ENCODE peak calls at places on chromosomes 3 and 15, in four cellular contexts. One of them, this sample, is unnamed.

GRCh38 chr15:35362195-35362829 is 183.7 kb downstream of the DPH6 start:
- DNase-seq in A549: no peak
- DNase-seq in lower leg skin: no peak
- DNase-seq in heart left ventricle: no peak
- DNase-seq in this sample: no peak

GRCh38 chr3:112519424-112520001 is 20.2 kb upstream of the BTLA start:
- DNase-seq in A549: peak
- DNase-seq in heart left ventricle: no peak
- DNase-seq in lower leg skin: no peak
- DNase-seq in this sample: no peak

GRCh38 chr15:81886586-81886985 is 159.2 kb downstream of the MEX3B start:
- DNase-seq in A549: no peak
- DNase-seq in lower leg skin: no peak
- DNase-seq in heart left ventricle: no peak
- DNase-seq in this sample: no peak

GRCh38 chr3:179309225-179310109 is 13.4 kb upstream of the ZNF639 start:
- DNase-seq in A549: no peak
- DNase-seq in lower leg skin: no peak
- DNase-seq in heart left ventricle: no peak
- DNase-seq in this sample: no peak

GRCh38 chr15:92981333-92981732 is 81.2 kb downstream of the CHD2 start:
- DNase-seq in A549: no peak
- DNase-seq in heart left ventricle: no peak
- DNase-seq in lower leg skin: no peak
- DNase-seq in this sample: no peak

GRCh38 chr3:70561796-70562195 is 249.4 kb upstream of the MDFIC2 start:
- DNase-seq in A549: no peak
- DNase-seq in heart left ventricle: no peak
- DNase-seq in lower leg skin: no peak
- DNase-seq in this sample: no peak

GRCh38 chr3:17686613-17687012 is 55.8 kb downstream of the TBC1D5 start:
- DNase-seq in A549: peak
- DNase-seq in lower leg skin: no peak
- DNase-seq in heart left ventricle: no peak
- DNase-seq in this sample: no peak

GRCh38 chr15:50135123-50135541 is 16.1 kb upstream of the ATP8B4 start:
- DNase-seq in lower leg skin: no peak
- DNase-seq in heart left ventricle: no peak
- DNase-seq in A549: peak
- DNase-seq in this sample: no peak

GRCh38 chr3:13002398-13003124 is 70.7 kb downstream of the IQSEC1 start:
- DNase-seq in lower leg skin: no peak
- DNase-seq in heart left ventricle: no peak
- DNase-seq in A549: no peak
- DNase-seq in this sample: no peak

GRCh38 chr3:50299638-50299928 is 378 bp upstream of the HYAL3 start:
- DNase-seq in lower leg skin: no peak
- DNase-seq in heart left ventricle: no peak
- DNase-seq in A549: no peak
- DNase-seq in this sample: no peak
- TF ChIP-seq POLR2A in lower leg skin: no peak
- TF ChIP-seq POLR2A in heart left ventricle: no peak
- TF ChIP-seq POLR2A in A549: no peak
- TF ChIP-seq POLR2A in this sample: no peak

GRCh38 chr3:85303156-85303555 is 344.4 kb downstream of the CADM2 start:
- DNase-seq in heart left ventricle: no peak
- DNase-seq in lower leg skin: no peak
- DNase-seq in A549: no peak
- DNase-seq in this sample: no peak

DNA sequence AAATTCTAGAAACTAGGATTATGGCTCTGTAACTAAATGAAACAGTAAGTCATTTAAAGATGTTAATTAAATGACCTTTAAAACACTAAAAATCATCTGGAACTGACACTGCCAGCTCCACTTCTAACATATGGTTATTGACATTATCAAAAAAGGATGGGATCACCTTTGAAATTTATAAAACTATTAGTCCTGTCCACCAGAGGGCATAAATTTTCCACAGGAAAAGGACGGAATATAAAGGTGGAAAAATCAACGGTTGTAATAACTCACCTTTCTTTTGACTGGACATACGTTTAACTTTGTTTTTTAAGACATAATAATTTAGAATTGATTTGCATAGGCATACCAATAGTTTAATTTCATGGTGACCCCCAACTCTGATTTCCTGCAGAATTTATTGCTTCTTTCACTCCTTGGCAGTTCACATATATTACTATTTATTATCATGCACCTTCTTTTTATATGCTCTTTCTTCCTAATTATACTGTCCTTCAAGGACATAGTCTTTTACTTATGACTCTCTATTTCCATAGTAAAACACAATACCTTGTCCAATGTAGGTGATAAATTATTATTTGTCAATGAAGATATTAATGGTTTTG is 345.7 kb downstream of the CADM2 start:
- DNase-seq in A549: peak
- DNase-seq in lower leg skin: no peak
- DNase-seq in heart left ventricle: no peak
- DNase-seq in this sample: no peak
- TF ChIP-seq CTCF in A549: peak
- TF ChIP-seq CTCF in lower leg skin: no peak
- TF ChIP-seq CTCF in heart left ventricle: no peak
- TF ChIP-seq CTCF in this sample: no peak

DNA sequence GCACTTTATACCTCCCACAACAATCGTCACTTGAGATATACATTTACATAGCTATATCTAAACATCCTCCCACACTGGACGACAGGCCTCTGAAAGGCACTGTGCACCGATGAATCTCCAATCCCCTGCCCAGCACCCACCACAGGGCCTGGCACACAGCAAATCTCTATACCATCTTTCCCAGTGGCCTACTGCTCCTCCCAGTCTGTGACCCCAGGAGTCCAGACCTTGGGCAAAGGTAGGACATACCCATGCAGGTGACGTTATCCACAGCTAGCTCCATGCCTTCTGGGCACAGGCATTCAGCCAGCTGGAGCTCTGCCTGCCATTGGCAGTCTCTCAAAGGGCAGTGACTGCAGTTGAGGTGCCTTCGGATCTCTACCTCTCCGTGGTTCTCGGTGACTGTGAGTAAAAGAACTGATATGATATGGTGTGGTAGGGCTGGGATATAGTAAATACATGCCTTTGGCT is 5.8 kb downstream of the LTK start:
- DNase-seq in heart left ventricle: peak
- DNase-seq in lower leg skin: no peak
- DNase-seq in A549: no peak
- DNase-seq in this sample: no peak
- TF ChIP-seq POLR2A in heart left ventricle: no peak
- TF ChIP-seq POLR2A in lower leg skin: no peak
- TF ChIP-seq POLR2A in A549: no peak
- TF ChIP-seq POLR2A in this sample: no peak

GRCh38 chr3:188747487-188747886 is 424.3 kb upstream of the TPRG1 start:
- DNase-seq in A549: no peak
- DNase-seq in lower leg skin: no peak
- DNase-seq in heart left ventricle: no peak
- DNase-seq in this sample: no peak

GRCh38 chr3:188750625-188751024 is 421.1 kb upstream of the TPRG1 start:
- DNase-seq in A549: no peak
- DNase-seq in heart left ventricle: no peak
- DNase-seq in lower leg skin: no peak
- DNase-seq in this sample: no peak

GRCh38 chr3:188746291-188746783 is 425.4 kb upstream of the TPRG1 start:
- DNase-seq in heart left ventricle: no peak
- DNase-seq in lower leg skin: no peak
- DNase-seq in A549: peak
- DNase-seq in this sample: no peak

GRCh38 chr3:188749830-188750229 is 421.9 kb upstream of the TPRG1 start:
- DNase-seq in lower leg skin: no peak
- DNase-seq in heart left ventricle: no peak
- DNase-seq in A549: no peak
- DNase-seq in this sample: no peak

DNA sequence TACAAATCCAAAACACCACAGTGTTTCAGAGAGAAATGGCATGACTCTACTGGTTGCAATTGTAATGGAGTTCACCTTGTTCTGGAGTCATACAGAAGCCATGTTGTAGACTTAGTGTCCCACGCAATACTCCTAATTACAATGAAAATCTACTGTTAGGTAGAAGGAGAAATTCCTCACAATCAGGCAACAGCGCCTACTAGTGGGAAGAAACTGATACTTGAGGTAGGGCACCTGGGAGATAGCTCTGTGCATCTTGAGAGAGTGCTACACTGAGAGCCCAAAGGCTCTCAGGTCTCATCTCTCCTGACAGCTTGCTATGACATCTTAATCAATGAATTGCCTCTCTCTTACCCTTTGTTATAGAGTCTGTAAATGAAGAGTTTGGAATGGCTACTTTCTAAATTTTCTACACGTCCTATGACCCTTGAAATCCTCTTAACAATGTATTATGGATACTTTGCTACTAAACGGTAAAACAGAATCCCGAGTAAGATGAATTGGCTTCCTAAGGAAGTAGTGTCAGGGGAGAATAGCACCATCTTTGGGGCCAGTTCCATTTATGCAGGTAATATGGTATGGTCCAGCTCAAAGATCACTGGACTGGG is 422.7 kb upstream of the TPRG1 start:
- DNase-seq in heart left ventricle: no peak
- DNase-seq in A549: peak
- DNase-seq in lower leg skin: no peak
- DNase-seq in this sample: no peak
- TF ChIP-seq CTCF in heart left ventricle: peak
- TF ChIP-seq CTCF in A549: no peak
- TF ChIP-seq CTCF in lower leg skin: no peak
- TF ChIP-seq CTCF in this sample: no peak

GRCh38 chr3:158105124-158105709 is 1.0 kb downstream of the SHOX2 start:
- DNase-seq in heart left ventricle: no peak
- DNase-seq in A549: peak
- DNase-seq in lower leg skin: peak
- DNase-seq in this sample: no peak

GRCh38 chr3:158104346-158105020 is 1.7 kb downstream of the SHOX2 start:
- DNase-seq in lower leg skin: no peak
- DNase-seq in A549: no peak
- DNase-seq in heart left ventricle: no peak
- DNase-seq in this sample: no peak

GRCh38 chr3:158107508-158108095 is 1.4 kb upstream of the SHOX2 start:
- DNase-seq in heart left ventricle: no peak
- DNase-seq in lower leg skin: no peak
- DNase-seq in A549: peak
- DNase-seq in this sample: no peak

GRCh38 chr3:158106773-158107461 is 697 bp upstream of the SHOX2 start:
- DNase-seq in heart left ventricle: no peak
- DNase-seq in lower leg skin: peak
- DNase-seq in A549: peak
- DNase-seq in this sample: no peak

GRCh38 chr3:158105710-158106438 is at the start of gene SHOX2:
- DNase-seq in heart left ventricle: peak
- DNase-seq in lower leg skin: peak
- DNase-seq in A549: peak
- DNase-seq in this sample: no peak
- TF ChIP-seq POLR2A in heart left ventricle: no peak
- TF ChIP-seq POLR2A in lower leg skin: no peak
- TF ChIP-seq POLR2A in A549: peak
- TF ChIP-seq POLR2A in this sample: no peak

DNA sequence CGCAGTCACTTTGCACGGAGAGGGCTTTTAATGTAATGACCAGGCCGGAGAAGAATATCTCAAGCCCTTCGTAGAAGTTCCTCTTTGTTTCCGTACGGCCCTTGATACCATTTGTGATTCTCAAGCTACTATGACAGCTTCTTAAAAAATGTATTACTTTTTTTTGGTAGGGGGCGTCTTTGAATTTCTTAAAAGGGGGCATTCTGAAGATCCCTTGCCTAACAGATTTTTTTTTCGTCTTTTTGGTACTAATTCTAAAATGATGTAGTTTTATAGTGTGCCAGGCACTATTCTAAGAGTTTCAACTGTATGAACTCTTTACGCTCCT is 614.0 kb downstream of the MCTP2 start:
- DNase-seq in A549: no peak
- DNase-seq in lower leg skin: no peak
- DNase-seq in heart left ventricle: no peak
- DNase-seq in this sample: no peak
- TF ChIP-seq CTCF in A549: no peak
- TF ChIP-seq CTCF in lower leg skin: no peak
- TF ChIP-seq CTCF in heart left ventricle: no peak
- TF ChIP-seq CTCF in this sample: no peak

DNA sequence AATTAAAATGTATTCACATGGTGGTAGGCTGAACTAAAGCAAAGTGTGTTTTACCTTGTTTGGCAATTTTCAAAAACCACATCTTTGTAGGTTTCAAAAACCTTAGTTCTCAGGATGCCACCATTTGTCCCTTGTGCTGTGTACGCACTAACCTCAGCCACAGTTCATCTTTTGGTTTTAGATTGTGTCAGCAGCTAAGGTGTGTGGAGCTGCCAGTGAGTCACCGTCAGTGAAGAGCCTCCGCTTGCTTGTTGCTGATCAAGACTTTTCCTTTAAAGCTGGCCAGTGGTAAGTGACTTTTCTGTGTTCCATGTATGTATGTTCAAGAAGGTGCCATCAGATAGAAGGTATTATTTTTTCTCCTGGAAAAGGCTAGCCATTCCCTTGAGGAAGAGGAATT is 21.1 kb downstream of the OXNAD1 start:
- DNase-seq in heart left ventricle: no peak
- DNase-seq in A549: no peak
- DNase-seq in lower leg skin: no peak
- DNase-seq in this sample: no peak
- TF ChIP-seq POLR2A in heart left ventricle: no peak
- TF ChIP-seq POLR2A in A549: no peak
- TF ChIP-seq POLR2A in lower leg skin: no peak
- TF ChIP-seq POLR2A in this sample: no peak

GRCh38 chr15:59304807-59305206 is 67.9 kb downstream of the MYO1E start:
- DNase-seq in heart left ventricle: no peak
- DNase-seq in A549: no peak
- DNase-seq in lower leg skin: peak
- DNase-seq in this sample: no peak

GRCh38 chr15:59307164-59307535 is 65.5 kb downstream of the MYO1E start:
- DNase-seq in heart left ventricle: no peak
- DNase-seq in A549: no peak
- DNase-seq in lower leg skin: peak
- DNase-seq in this sample: no peak

GRCh38 chr15:59303641-59304433 is 68.8 kb downstream of the MYO1E start:
- DNase-seq in heart left ventricle: no peak
- DNase-seq in lower leg skin: peak
- DNase-seq in A549: peak
- DNase-seq in this sample: no peak

GRCh38 chr15:59309405-59309804 is 63.3 kb downstream of the MYO1E start:
- DNase-seq in A549: no peak
- DNase-seq in heart left ventricle: no peak
- DNase-seq in lower leg skin: peak
- DNase-seq in this sample: no peak

GRCh38 chr15:59306520-59307163 is 66.0 kb downstream of the MYO1E start:
- DNase-seq in lower leg skin: peak
- DNase-seq in A549: peak
- DNase-seq in heart left ventricle: no peak
- DNase-seq in this sample: no peak
- TF ChIP-seq CTCF in lower leg skin: no peak
- TF ChIP-seq CTCF in A549: no peak
- TF ChIP-seq CTCF in heart left ventricle: no peak
- TF ChIP-seq CTCF in this sample: no peak

This sample was measured in sigmoid colon.